ENCODE peak calls at places on chromosomes 4 and X, in nine cellular contexts. T is dorsolateral prefrontal cortex; L is CD8-positive, alpha-beta T cell; B is IMR-90; N is stomach; Q is effector memory CD4-positive, alpha-beta T cell; Y is endothelial cell of umbilical vein; P is mammary epithelial cell; U is testis. A is an unnamed sample.

GRCh38 chrX:150036181-150036580 is 97.9 kb upstream of the EOLA2 start:
- DNase-seq in T (no peak), L (no peak), B (peak; percentile 70), N (no peak), Q (no peak), Y (peak; percentile 80), P (peak; percentile 44), U (no peak), A (peak; percentile 15)

GRCh38 chr4:93659629-93660028 is 168.9 kb upstream of the ATOH1 start:
- DNase-seq in T (no peak), L (no peak), B (peak; percentile 30), N (no peak), Q (no peak), Y (no peak), P (no peak), U (no peak), A (no peak)

GRCh38 chrX:40514376-40514775 is 66.4 kb upstream of the ATP6AP2 start:
- DNase-seq in T (no peak), L (no peak), B (no peak), N (peak; percentile 27), Q (no peak), Y (no peak), P (peak; percentile 5), U (no peak), A (no peak)

GRCh38 chr4:153488006-153488718 is 22.0 kb downstream of the TMEM131L start:
- DNase-seq in T (no peak), L (peak; percentile 73), B (peak; percentile 53), N (no peak), Q (peak; percentile 75), Y (peak; percentile 50), P (peak; percentile 69), U (no peak), A (no peak)

GRCh38 chr4:70556856-70557255 is 35.2 kb upstream of the AMBN start:
- DNase-seq in T (no peak), L (no peak), B (peak; percentile 3), N (no peak), Q (no peak), Y (no peak), P (peak; percentile 35), U (no peak), A (no peak)

GRCh38 chr4:187294861-187295260 is 571.2 kb upstream of the FAT1 start:
- DNase-seq in T (no peak), L (no peak), B (peak; percentile 66), N (no peak), Q (no peak), Y (no peak), P (peak; percentile 78), U (no peak), A (peak; percentile 61)

GRCh38 chr4:183335369-183335940 is 13.2 kb upstream of the CLDN24 start:
- DNase-seq in T (no peak), L (no peak), B (peak; percentile 96), N (peak; percentile 23), Q (no peak), Y (peak; percentile 91), P (peak; percentile 88), U (no peak), A (peak; percentile 52)

GRCh38 chr4:80989921-80990544 is 40.5 kb upstream of the BMP3 start:
- DNase-seq in T (no peak), L (peak; percentile 12), B (peak; percentile 73), N (no peak), Q (peak; percentile 0), Y (peak; percentile 57), P (peak; percentile 39), U (peak; percentile 43), A (peak; percentile 74)

GRCh38 chrX:114038358-114038757 is 545.5 kb upstream of the HTR2C start:
- DNase-seq in T (no peak), L (no peak), B (no peak), N (no peak), Q (no peak), Y (no peak), P (no peak), U (no peak), A (no peak)

GRCh38 chr4:20544645-20545044 is 155.6 kb upstream of the PACRGL start:
- DNase-seq in T (no peak), L (no peak), B (peak; percentile 71), N (no peak), Q (no peak), Y (peak; percentile 74), P (peak; percentile 13), U (no peak), A (peak; percentile 67)

GRCh38 chrX:46260502-46260901 is 284.7 kb downstream of the ZNF674 start:
- DNase-seq in T (no peak), L (no peak), B (no peak), N (no peak), Q (no peak), Y (no peak), P (peak; percentile 97), U (no peak), A (no peak)

GRCh38 chrX:69095260-69095659 is 70.0 kb downstream of the PJA1 start:
- DNase-seq in T (no peak), L (no peak), B (no peak), N (no peak), Q (no peak), Y (no peak), P (no peak), U (no peak), A (no peak)

GRCh38 chr4:151226004-151226932 is 50.7 kb upstream of the PRSS48 start:
- DNase-seq in T (no peak), L (no peak), B (peak; percentile 88), N (no peak), Q (no peak), Y (peak; percentile 92), P (peak; percentile 73), U (no peak), A (no peak)

GRCh38 chrX:69020316-69020715 is 144.9 kb downstream of the PJA1 start:
- DNase-seq in T (no peak), L (no peak), B (no peak), N (no peak), Q (no peak), Y (no peak), P (no peak), U (no peak), A (no peak)

GRCh38 chrX:12567857-12568256 is 223.4 kb upstream of the PRPS2 start:
- DNase-seq in T (no peak), L (no peak), B (peak; percentile 13), N (no peak), Q (no peak), Y (peak; percentile 9), P (no peak), U (no peak), A (peak; percentile 0)

GRCh38 chr4:158169931-158170690 is 2.7 kb downstream of the GASK1B start:
- DNase-seq in T (no peak), L (no peak), B (peak; percentile 21), N (no peak), Q (no peak), Y (peak; percentile 61), P (peak; percentile 61), U (no peak), A (peak; percentile 13)
- H3K27ac ChIP-seq in T (peak overlapping the region; percentile 54), L (no peak overlapping the region), B (peak overlapping the region; percentile 15), N (peak overlapping the region; percentile 72), Q (no peak overlapping the region), Y (peak overlapping the region; percentile 54), P (peak overlapping the region; percentile 23), U (peak overlapping the region; percentile 82), A (no peak overlapping the region)

GRCh38 chr4:95061220-95061619 is 303.5 kb downstream of the BMPR1B start:
- DNase-seq in T (no peak), L (no peak), B (peak; percentile 9), N (no peak), Q (no peak), Y (peak; percentile 56), P (no peak), U (no peak), A (no peak)
- H3K27ac ChIP-seq in T (no peak overlapping the region), L (no peak overlapping the region), B (no peak overlapping the region), N (no peak overlapping the region), Q (no peak overlapping the region), Y (no peak overlapping the region), P (no peak overlapping the region), U (no peak overlapping the region), A (no peak overlapping the region)

GRCh38 chr4:73006286-73006990 is 63.1 kb downstream of the COX18 start:
- DNase-seq in T (no peak), L (no peak), B (no peak), N (no peak), Q (no peak), Y (no peak), P (no peak), U (no peak), A (no peak)

GRCh38 chr4:73007526-73008100 is 61.9 kb downstream of the COX18 start:
- DNase-seq in T (no peak), L (no peak), B (no peak), N (no peak), Q (no peak), Y (no peak), P (no peak), U (no peak), A (no peak)

GRCh38 chr4:73012673-73013072 is 56.8 kb downstream of the COX18 start:
- DNase-seq in T (no peak), L (no peak), B (no peak), N (no peak), Q (no peak), Y (no peak), P (no peak), U (no peak), A (no peak)

GRCh38 chr4:73011629-73011985 is 57.9 kb downstream of the COX18 start:
- DNase-seq in T (no peak), L (no peak), B (no peak), N (no peak), Q (no peak), Y (no peak), P (no peak), U (no peak), A (no peak)

GRCh38 chr4:73010789-73011628 is 58.5 kb downstream of the COX18 start:
- DNase-seq in T (no peak), L (no peak), B (no peak), N (no peak), Q (no peak), Y (no peak), P (no peak), U (no peak), A (no peak)
- H3K27ac ChIP-seq in T (no peak overlapping the region), L (no peak overlapping the region), B (no peak overlapping the region), N (no peak overlapping the region), Q (no peak overlapping the region), Y (no peak overlapping the region), P (no peak overlapping the region), U (no peak overlapping the region), A (no peak overlapping the region)

GRCh38 chrX:42946544-42947223 is 168.7 kb upstream of the PPP1R2C start:
- DNase-seq in T (no peak), L (no peak), B (no peak), N (no peak), Q (no peak), Y (peak; percentile 60), P (no peak), U (no peak), A (no peak)
- H3K27ac ChIP-seq in T (no peak overlapping the region), L (peak overlapping the region; percentile 8), B (no peak overlapping the region), N (no peak overlapping the region), Q (peak overlapping the region; percentile 70), Y (no peak overlapping the region), P (no peak overlapping the region), U (no peak overlapping the region), A (peak overlapping the region; percentile 8)

GRCh38 chr4:112751447-112751846 is 114.5 kb downstream of the LARP7 start:
- DNase-seq in T (no peak), L (no peak), B (no peak), N (no peak), Q (no peak), Y (no peak), P (no peak), U (no peak), A (no peak)
- H3K27ac ChIP-seq in T (no peak overlapping the region), L (no peak overlapping the region), B (no peak overlapping the region), N (no peak overlapping the region), Q (no peak overlapping the region), Y (no peak overlapping the region), P (no peak overlapping the region), U (no peak overlapping the region), A (no peak overlapping the region)

A was measured in small intestine.